ENCODE peak calls at places on chromosome 7, in seven cellular contexts. N is nephron progenitor cell, Z is dermis microvascular lymphatic vessel endothelial cell, S is heart right ventricle, E is bronchial epithelial cell, K is HS-5, F is astrocyte of the spinal cord. U is an unnamed sample.
A peak's percentile ranks its signal among the peaks of the same experiment; 100 is the strongest.

GRCh38 chr7:43244782-43245181 is 132.3 kb downstream of the HECW1 start:
- DNase-seq in Z (no peak), F (no peak), N (no peak), E (no peak), S (no peak), K (no peak), U (no peak)

GRCh38 chr7:122132341-122132740 is 11.7 kb downstream of the AASS start:
- DNase-seq in Z (no peak), F (peak; percentile 64), K (peak; percentile 73), N (no peak), S (no peak), E (peak; percentile 66), U (peak; percentile 54)

GRCh38 chr7:105185290-105186010 is 171.4 kb downstream of the KMT2E start:
- DNase-seq in Z (no peak), N (no peak), F (no peak), E (peak; percentile 94), S (no peak), K (no peak), U (peak; percentile 88)

GRCh38 chr7:123057926-123058325 is 62.4 kb upstream of the TAS2R16 start:
- DNase-seq in F (no peak), K (no peak), N (no peak), S (no peak), E (no peak), Z (no peak), U (no peak)

GRCh38 chr7:5695709-5696345 is 85.6 kb downstream of the RNF216 start:
- DNase-seq in K (no peak), S (peak; percentile 48), Z (no peak), E (no peak), N (no peak), F (peak; percentile 57), U (no peak)

GRCh38 chr7:107995184-107996071 is 7.5 kb downstream of the LAMB1 start:
- DNase-seq in K (peak; percentile 75), E (peak; percentile 88), Z (peak; percentile 88), F (peak; percentile 94), S (peak; percentile 71), N (peak; percentile 24), U (peak; percentile 69)

GRCh38 chr7:130292682-130293257 is at the start of gene CPA4:
- DNase-seq in N (no peak), K (peak; percentile 96), S (no peak), Z (no peak), F (peak; percentile 98), E (peak; percentile 99), U (peak; percentile 98)

GRCh38 chr7:39950473-39951155 is 558 bp downstream of the CDK13 start:
- DNase-seq in K (no peak), N (peak; percentile 61), S (peak; percentile 55), F (peak; percentile 50), E (peak; percentile 13), Z (no peak), U (peak; percentile 53)

GRCh38 chr7:41994046-41994745 is 242.8 kb downstream of the GLI3 start:
- DNase-seq in S (no peak), N (no peak), E (no peak), K (no peak), Z (no peak), F (no peak), U (no peak)

GRCh38 chr7:129258649-129259389 is 34.0 kb downstream of the AHCYL2 start:
- DNase-seq in F (peak; percentile 36), Z (no peak), N (no peak), S (no peak), K (no peak), E (peak; percentile 39), U (peak; percentile 20)

GRCh38 chr7:101536232-101536631 is 92.9 kb downstream of the MYL10 start:
- DNase-seq in K (no peak), F (no peak), E (no peak), N (no peak), S (no peak), Z (no peak), U (no peak)

GRCh38 chr7:82167568-82168314 is 275.8 kb downstream of the CACNA2D1 start:
- DNase-seq in N (no peak), Z (no peak), F (no peak), K (no peak), E (no peak), S (no peak), U (no peak)

GRCh38 chr7:126686474-126686873 is 566.3 kb downstream of the GRM8 start:
- DNase-seq in N (no peak), S (no peak), Z (no peak), E (no peak), K (no peak), F (no peak), U (no peak)

GRCh38 chr7:130356121-130356759 is 11.6 kb downstream of the CPA5 start:
- DNase-seq in Z (no peak), S (peak; percentile 68), E (peak; percentile 94), N (peak; percentile 67), F (peak; percentile 98), K (peak; percentile 92), U (peak; percentile 97)

GRCh38 chr7:91557789-91558396 is 293.7 kb downstream of the FZD1 start:
- DNase-seq in Z (no peak), N (no peak), F (peak; percentile 97), S (no peak), E (peak; percentile 99), K (peak; percentile 93), U (peak; percentile 98)

GRCh38 chr7:25244193-25244592 is 15.9 kb upstream of the NPVF start:
- DNase-seq in S (no peak), F (no peak), E (no peak), N (no peak), K (no peak), Z (no peak), U (no peak)

GRCh38 chr7:21371371-21371770 is 56.5 kb upstream of the SP4 start:
- DNase-seq in K (no peak), Z (no peak), N (no peak), F (no peak), S (no peak), E (no peak), U (no peak)

GRCh38 chr7:115995701-115996100 is 34.9 kb downstream of the TFEC start:
- DNase-seq in F (no peak), E (no peak), Z (no peak), N (no peak), K (no peak), S (no peak), U (no peak)

GRCh38 chr7:2193120-2193519 is 39.6 kb downstream of the MAD1L1 start:
- DNase-seq in E (no peak), N (no peak), S (no peak), Z (no peak), F (no peak), K (no peak), U (no peak)

GRCh38 chr7:151140826-151141225 is 26.7 kb downstream of the GBX1 start:
- DNase-seq in F (no peak), Z (no peak), E (no peak), K (no peak), N (no peak), S (no peak), U (no peak)

GRCh38 chr7:135798104-135798503 is 49.5 kb upstream of the FAM180A start:
- DNase-seq in F (no peak), N (no peak), K (no peak), Z (no peak), S (no peak), E (no peak), U (no peak)

GRCh38 chr7:7932553-7932952 is 36.0 kb upstream of the GLCCI1 start:
- DNase-seq in K (no peak), E (peak; percentile 22), S (no peak), F (no peak), Z (no peak), N (no peak), U (no peak)

GRCh38 chr7:7529328-7529727 is 6.3 kb downstream of the COL28A1 start:
- DNase-seq in E (no peak), S (no peak), K (no peak), F (no peak), N (no peak), Z (no peak), U (no peak)

GRCh38 chr7:55214707-55215106 is 150.4 kb upstream of the LANCL2 start:
- DNase-seq in N (no peak), F (no peak), S (no peak), K (no peak), E (peak; percentile 54), Z (no peak), U (peak; percentile 50)

GRCh38 chr7:147305827-147306226 is 1189.2 kb downstream of the CNTNAP2 start:
- DNase-seq in F (no peak), S (no peak), E (no peak), Z (no peak), N (no peak), K (no peak), U (no peak)

GRCh38 chr7:27516415-27516814 is 146.3 kb downstream of the HIBADH start:
- DNase-seq in E (no peak), Z (no peak), S (no peak), N (no peak), K (no peak), F (no peak), U (peak; percentile 8)

GRCh38 chr7:152865011-152865410 is 105.5 kb downstream of the ACTR3B start:
- DNase-seq in K (no peak), N (no peak), F (no peak), E (no peak), Z (no peak), S (no peak), U (no peak)

GRCh38 chr7:118590107-118590506 is 365.6 kb downstream of the ANKRD7 start:
- DNase-seq in K (no peak), E (peak; percentile 28), F (peak; percentile 9), Z (no peak), S (no peak), N (peak; percentile 7), U (peak; percentile 41)

GRCh38 chr7:53003653-53004445 is 31.6 kb upstream of the POM121L12 start:
- DNase-seq in K (no peak), Z (no peak), F (no peak), S (no peak), N (no peak), E (no peak), U (no peak)

GRCh38 chr7:131241381-131241780 is 86.3 kb upstream of the MKLN1 start:
- DNase-seq in N (no peak), S (no peak), K (no peak), E (no peak), Z (no peak), F (no peak), U (peak; percentile 15)

GRCh38 chr7:129522088-129522970 is 20.0 kb downstream of the SMKR1 start:
- DNase-seq in Z (no peak), F (no peak), E (no peak), K (no peak), N (peak; percentile 50), S (no peak), U (peak; percentile 33)

GRCh38 chr7:151851160-151851751 is 25.7 kb downstream of the PRKAG2 start:
- DNase-seq in K (no peak), S (no peak), N (no peak), F (no peak), Z (peak; percentile 35), E (peak; percentile 72), U (peak; percentile 79)

GRCh38 chr7:100887186-100887954 is 2.1 kb downstream of the UFSP1 start:
- DNase-seq in Z (no peak), N (no peak), E (no peak), F (no peak), K (no peak), S (no peak), U (no peak)

GRCh38 chr7:17952387-17952786 is 12.1 kb upstream of the SNX13 start:
- DNase-seq in S (no peak), E (no peak), K (no peak), N (no peak), F (no peak), Z (no peak), U (no peak)